ENCODE peak calls at places on chromosomes 4 and X, in ten cellular contexts. A is activated T-cell treated with anti-CD3 and anti-CD28 coated beads for 1 hour, G is dermis blood vessel endothelial cell, R is Karpas-422, L is neuronal stem cell, Q is activated gamma-delta T cell treated with Interleukin-2 at 50 U/mL for 16 hours, T is epithelial cell of esophagus, K is ELR, Z is NCI-H1105, U is GM12891. P is an unnamed sample.
A peak's percentile ranks its signal among the peaks of the same experiment; 100 is the strongest.

GRCh38 chr4:832108-832507 is 6.2 kb upstream of the CPLX1 start:
- DNase-seq in A (no peak), G (no peak), R (no peak), L (no peak), Q (no peak), T (no peak), K (no peak), Z (no peak), U (no peak), P (no peak)

GRCh38 chr4:132396636-132397035 is 752.5 kb upstream of the PCDH10 start:
- DNase-seq in A (no peak), G (no peak), R (no peak), L (no peak), Q (no peak), T (no peak), K (no peak), Z (no peak), U (no peak), P (no peak)

GRCh38 chrX:1433646-1434357 is 18.9 kb downstream of the ASMTL start:
- DNase-seq in A (no peak), G (no peak), R (no peak), L (no peak), Q (no peak), T (no peak), K (no peak), Z (no peak), U (no peak), P (no peak)

GRCh38 chr4:8084031-8084660 is 74.5 kb downstream of the ABLIM2 start:
- DNase-seq in A (no peak), G (no peak), R (no peak), L (no peak), Q (no peak), T (no peak), K (no peak), Z (no peak), U (no peak), P (no peak)

GRCh38 chr4:158588777-158589176 is 67.1 kb downstream of the RXFP1 start:
- DNase-seq in A (no peak), G (no peak), R (no peak), L (no peak), Q (no peak), T (peak; percentile 16), K (no peak), Z (no peak), U (no peak), P (no peak)

GRCh38 chr4:74205046-74205445 is 47.1 kb downstream of the MTHFD2L start:
- DNase-seq in A (no peak), G (no peak), R (no peak), L (no peak), Q (no peak), T (no peak), K (no peak), Z (no peak), U (no peak), P (no peak)

GRCh38 chr4:2267841-2268240 is 5.9 kb upstream of the MXD4 start:
- DNase-seq in A (no peak), G (no peak), R (no peak), L (no peak), Q (no peak), T (no peak), K (no peak), Z (no peak), U (no peak), P (no peak)

GRCh38 chr4:76803522-76803921 is 94.4 kb downstream of the SOWAHB start:
- DNase-seq in A (no peak), G (peak; percentile 90), R (no peak), L (no peak), Q (no peak), T (peak; percentile 97), K (peak; percentile 81), Z (no peak), U (no peak), P (no peak)

GRCh38 chr4:78560296-78560963 is 8.9 kb downstream of the ANXA3 start:
- DNase-seq in A (no peak), G (peak; percentile 94), R (no peak), L (no peak), Q (no peak), T (peak; percentile 79), K (peak; percentile 87), Z (no peak), U (no peak), P (no peak)

GRCh38 chr4:1368421-1369090 is 21.5 kb downstream of the UVSSA start:
- DNase-seq in A (no peak), G (no peak), R (no peak), L (no peak), Q (no peak), T (no peak), K (no peak), Z (no peak), U (no peak), P (no peak)

GRCh38 chr4:60155088-60155487 is 1045.0 kb upstream of the ADGRL3 start:
- DNase-seq in A (no peak), G (no peak), R (no peak), L (no peak), Q (no peak), T (peak; percentile 27), K (no peak), Z (no peak), U (no peak), P (no peak)

GRCh38 chr4:147078875-147079658 is 133.4 kb upstream of the TTC29 start:
- DNase-seq in A (no peak), G (peak; percentile 63), R (no peak), L (no peak), Q (no peak), T (peak; percentile 7), K (no peak), Z (peak; percentile 28), U (no peak), P (no peak)

GRCh38 chr4:2063557-2064275 is 4.6 kb downstream of the NAT8L start:
- DNase-seq in A (no peak), G (no peak), R (no peak), L (no peak), Q (no peak), T (no peak), K (no peak), Z (no peak), U (no peak), P (no peak)

GRCh38 chrX:40176256-40176978 is 78.7 kb upstream of the BCOR start:
- DNase-seq in A (peak; percentile 67), G (peak; percentile 47), R (peak; percentile 86), L (no peak), Q (peak; percentile 76), T (peak; percentile 10), K (peak; percentile 60), Z (peak; percentile 34), U (no peak), P (peak; percentile 66)

GRCh38 chr4:118942465-118942864 is 53.8 kb downstream of the SYNPO2 start:
- DNase-seq in A (no peak), G (no peak), R (no peak), L (no peak), Q (no peak), T (peak; percentile 41), K (peak; percentile 45), Z (no peak), U (no peak), P (no peak)

GRCh38 chr4:52014903-52015302 is 5.3 kb downstream of the LRRC66 start:
- DNase-seq in A (no peak), G (no peak), R (no peak), L (no peak), Q (no peak), T (no peak), K (no peak), Z (no peak), U (no peak), P (no peak)

GRCh38 chr4:17241835-17242234 is 270.1 kb downstream of the QDPR start:
- DNase-seq in A (no peak), G (no peak), R (no peak), L (no peak), Q (no peak), T (no peak), K (no peak), Z (no peak), U (no peak), P (no peak)

GRCh38 chr4:41212221-41213203 is 1.8 kb downstream of the APBB2 start:
- DNase-seq in A (no peak), G (peak; percentile 89), R (no peak), L (no peak), Q (no peak), T (peak; percentile 82), K (peak; percentile 80), Z (no peak), U (no peak), P (no peak)

GRCh38 chrX:48999030-48999429 is 3.0 kb downstream of the GRIPAP1 start:
- DNase-seq in A (no peak), G (no peak), R (no peak), L (no peak), Q (no peak), T (no peak), K (no peak), Z (no peak), U (no peak), P (no peak)

GRCh38 chrX:72621619-72622485 is 49.2 kb upstream of the HDAC8 start:
- DNase-seq in A (no peak), G (peak; percentile 60), R (no peak), L (no peak), Q (no peak), T (peak; percentile 64), K (peak; percentile 75), Z (no peak), U (no peak), P (no peak)

GRCh38 chrX:118720058-118720707 is 7.2 kb upstream of the IL13RA1 start:
- DNase-seq in A (no peak), G (no peak), R (no peak), L (no peak), Q (no peak), T (no peak), K (no peak), Z (no peak), U (no peak), P (no peak)

GRCh38 chr4:15656038-15656470 is 897 bp upstream of the FBXL5 start:
- DNase-seq in A (no peak), G (no peak), R (no peak), L (peak; percentile 18), Q (no peak), T (no peak), K (no peak), Z (peak; percentile 53), U (no peak), P (no peak)

GRCh38 chrX:69618803-69619202 is 2.9 kb downstream of the EDA start:
- DNase-seq in A (no peak), G (peak; percentile 31), R (peak; percentile 65), L (no peak), Q (no peak), T (peak; percentile 37), K (peak; percentile 8), Z (no peak), U (no peak), P (no peak)

GRCh38 chr4:75726577-75726976 is 2.2 kb downstream of the USO1 start:
- DNase-seq in A (no peak), G (peak; percentile 6), R (no peak), L (no peak), Q (no peak), T (no peak), K (no peak), Z (no peak), U (no peak), P (no peak)

GRCh38 chr4:83618431-83618830 is 82.5 kb downstream of the GPAT3 start:
- DNase-seq in A (no peak), G (peak; percentile 68), R (no peak), L (no peak), Q (no peak), T (peak; percentile 87), K (peak; percentile 88), Z (no peak), U (no peak), P (no peak)

GRCh38 chrX:24748196-24748595 is 54.5 kb downstream of the POLA1 start:
- DNase-seq in A (no peak), G (peak; percentile 1), R (no peak), L (no peak), Q (no peak), T (peak; percentile 34), K (no peak), Z (no peak), U (no peak), P (no peak)

GRCh38 chrX:119218198-119218597 is 17.9 kb upstream of the PGRMC1 start:
- DNase-seq in A (no peak), G (peak; percentile 28), R (peak; percentile 53), L (no peak), Q (no peak), T (peak; percentile 9), K (peak; percentile 37), Z (no peak), U (no peak), P (no peak)

GRCh38 chr4:40325406-40326019 is 9.6 kb upstream of the CHRNA9 start:
- DNase-seq in A (peak; percentile 36), G (peak; percentile 86), R (peak; percentile 92), L (peak; percentile 27), Q (peak; percentile 63), T (peak; percentile 77), K (peak; percentile 77), Z (peak; percentile 18), U (peak; percentile 55), P (peak; percentile 28)

P was measured in NK-92 treated with Interleukin-12 subunit alpha and Interleukin-12 subunit beta, amount 100 ng/mL, for 24 hours.